ENCODE peak calls at places on chromosomes 6 and 20, in five cellular contexts. R is stimulated activated CD4-positive, alpha-beta T cell treated with anti-CD3 and anti-CD28 coated beads, Interleukin-1b, Interleukin-23, amount 100 ng/mL, for 4 hours; Y is ovary; V is EH; A is HTR-8/SVneo. J is an unnamed sample.

GRCh38 chr6:148272084-148272483 is 70.6 kb upstream of the SASH1 start:
- DNase-seq in Y (no peak), R (no peak), A (peak; percentile 34), V (peak; percentile 98), J (no peak)

GRCh38 chr20:41509801-41510200 is 108.4 kb downstream of the CHD6 start:
- DNase-seq in A (no peak), Y (peak; percentile 11), R (no peak), V (peak; percentile 67), J (no peak)

GRCh38 chr6:35024601-35025054 is 116.5 kb downstream of the TCP11 start:
- DNase-seq in A (peak; percentile 19), R (no peak), Y (no peak), V (peak; percentile 66), J (peak; percentile 59)

GRCh38 chr6:41098366-41098765 is 25.6 kb downstream of the NFYA start:
- DNase-seq in A (no peak), Y (no peak), V (peak; percentile 27), R (no peak), J (no peak)

GRCh38 chr20:35319206-35320197 is 27.3 kb upstream of the FAM83C start:
- DNase-seq in Y (no peak), R (no peak), V (peak; percentile 89), A (peak; percentile 66), J (no peak)

GRCh38 chr6:139778688-139779087 is 404.2 kb upstream of the CITED2 start:
- DNase-seq in Y (no peak), A (peak; percentile 19), V (peak; percentile 56), R (no peak), J (no peak)

GRCh38 chr6:56949925-56950495 is 4.9 kb upstream of the BEND6 start:
- DNase-seq in Y (no peak), A (no peak), R (no peak), V (peak; percentile 44), J (no peak)

GRCh38 chr20:10642859-10643559 is 30.8 kb downstream of the JAG1 start:
- DNase-seq in R (no peak), V (peak; percentile 21), Y (no peak), A (no peak), J (no peak)

GRCh38 chr6:147738516-147739187 is 230.2 kb downstream of the SAMD5 start:
- DNase-seq in A (no peak), V (peak; percentile 16), R (no peak), Y (no peak), J (no peak)

GRCh38 chr6:42629845-42630244 is 66.0 kb downstream of the UBR2 start:
- DNase-seq in A (no peak), R (no peak), Y (no peak), V (no peak), J (no peak)

GRCh38 chr6:7058250-7058923 is 49.4 kb upstream of the RREB1 start:
- DNase-seq in Y (no peak), R (no peak), A (peak; percentile 89), V (peak; percentile 95), J (no peak)

GRCh38 chr6:16555550-16555949 is 205.7 kb downstream of the ATXN1 start:
- DNase-seq in R (no peak), A (no peak), V (no peak), Y (no peak), J (no peak)

GRCh38 chr20:22805219-22805618 is 220.8 kb upstream of the FOXA2 start:
- DNase-seq in R (no peak), V (peak; percentile 92), Y (no peak), A (peak; percentile 55), J (no peak)

GRCh38 chr6:14086701-14087100 is 30.9 kb upstream of the CD83 start:
- DNase-seq in R (no peak), A (no peak), Y (no peak), V (no peak), J (no peak)

GRCh38 chr6:26362093-26362835 is 2.7 kb upstream of the BTN3A2 start:
- DNase-seq in Y (no peak), R (no peak), V (no peak), A (no peak), J (no peak)

GRCh38 chr20:38392356-38392755 is 42.8 kb downstream of the SNHG17 start:
- DNase-seq in Y (no peak), V (no peak), R (no peak), A (no peak), J (no peak)